ENCODE peak calls at places on chromosomes 2 and 18, in nine cellular contexts. C, A, T, I, N, W, L, S and V are unnamed samples.

GRCh38 chr18:35267161-35267651 is 22.8 kb downstream of the ZSCAN30 start:
- DNase-seq in C (no peak), A (peak; percentile 54), T (no peak), I (no peak), N (peak; percentile 4), W (peak; percentile 92), L (no peak), S (peak; percentile 89), V (no peak)

GRCh38 chr2:231613655-231614558 is 21.2 kb downstream of the TEX44 start:
- DNase-seq in C (peak; percentile 76), A (peak; percentile 90), T (peak; percentile 88), I (peak; percentile 79), N (peak; percentile 96), W (peak; percentile 93), L (peak; percentile 99), S (peak; percentile 95), V (peak; percentile 95)

GRCh38 chr2:20680744-20681143 is 13.8 kb downstream of the GDF7 start:
- DNase-seq in C (no peak), A (no peak), T (no peak), I (no peak), N (no peak), W (no peak), L (no peak), S (no peak), V (no peak)

GRCh38 chr2:136214284-136214683 is 96.3 kb upstream of the CXCR4 start:
- DNase-seq in C (no peak), A (no peak), T (no peak), I (no peak), N (no peak), W (no peak), L (no peak), S (no peak), V (peak; percentile 48)

GRCh38 chr18:57789105-57789504 is 14.0 kb downstream of the ATP8B1 start:
- DNase-seq in C (peak; percentile 75), A (peak; percentile 70), T (no peak), I (peak; percentile 93), N (no peak), W (no peak), L (no peak), S (no peak), V (no peak)

GRCh38 chr2:160871096-160871495 is 289.1 kb upstream of the TANK start:
- DNase-seq in C (no peak), A (no peak), T (no peak), I (no peak), N (no peak), W (no peak), L (no peak), S (no peak), V (no peak)

GRCh38 chr18:25360301-25360899 is 8.4 kb upstream of the ZNF521 start:
- DNase-seq in C (no peak), A (peak; percentile 19), T (peak; percentile 79), I (no peak), N (no peak), W (no peak), L (no peak), S (no peak), V (no peak)

GRCh38 chr2:136135924-136136906 is 18.3 kb upstream of the CXCR4 start:
- DNase-seq in C (no peak), A (no peak), T (peak; percentile 94), I (no peak), N (no peak), W (no peak), L (peak; percentile 93), S (no peak), V (no peak)

GRCh38 chr2:43127208-43127940 is 99.0 kb downstream of the ZFP36L2 start:
- DNase-seq in C (peak; percentile 33), A (peak; percentile 50), T (peak; percentile 80), I (peak; percentile 63), N (peak; percentile 47), W (peak; percentile 75), L (peak; percentile 82), S (peak; percentile 93), V (no peak)

GRCh38 chr18:7174359-7175107 is 56.4 kb upstream of the LRRC30 start:
- DNase-seq in C (no peak), A (peak; percentile 36), T (no peak), I (no peak), N (peak; percentile 39), W (peak; percentile 36), L (no peak), S (peak; percentile 28), V (peak; percentile 50)

GRCh38 chr18:57743008-57743407 is 60.1 kb downstream of the ATP8B1 start:
- DNase-seq in C (no peak), A (peak; percentile 93), T (no peak), I (peak; percentile 47), N (no peak), W (no peak), L (no peak), S (no peak), V (no peak)

GRCh38 chr2:120267348-120267747 is 14.7 kb downstream of the RALB start:
- DNase-seq in C (no peak), A (no peak), T (no peak), I (no peak), N (no peak), W (no peak), L (no peak), S (no peak), V (no peak)

GRCh38 chr18:58692420-58693185 is 21.3 kb downstream of the MALT1 start:
- DNase-seq in C (no peak), A (no peak), T (no peak), I (no peak), N (no peak), W (no peak), L (no peak), S (no peak), V (no peak)

GRCh38 chr2:20468549-20469500 is 22.0 kb downstream of the RHOB start:
- DNase-seq in C (no peak), A (no peak), T (no peak), I (no peak), N (no peak), W (no peak), L (no peak), S (no peak), V (no peak)

GRCh38 chr2:144358979-144359541 is 160.9 kb downstream of the ZEB2 start:
- DNase-seq in C (no peak), A (peak; percentile 80), T (peak; percentile 34), I (peak; percentile 53), N (no peak), W (no peak), L (no peak), S (no peak), V (no peak)

GRCh38 chr18:31101148-31102019 is 837 bp downstream of the DSC2 start:
- DNase-seq in C (no peak), A (no peak), T (no peak), I (peak; percentile 23), N (peak; percentile 85), W (peak; percentile 33), L (no peak), S (peak; percentile 82), V (peak; percentile 82)

GRCh38 chr2:144350151-144350802 is 169.6 kb downstream of the ZEB2 start:
- DNase-seq in C (no peak), A (peak; percentile 23), T (no peak), I (peak; percentile 75), N (peak; percentile 30), W (no peak), L (no peak), S (peak; percentile 75), V (no peak)

GRCh38 chr2:223549215-223549614 is 52.9 kb downstream of the SCG2 start:
- DNase-seq in C (peak; percentile 99), A (peak; percentile 89), T (no peak), I (peak; percentile 98), N (no peak), W (peak; percentile 48), L (no peak), S (no peak), V (peak; percentile 42)

GRCh38 chr2:51997571-51997970 is 965.6 kb upstream of the NRXN1 start:
- DNase-seq in C (peak; percentile 3), A (no peak), T (no peak), I (peak; percentile 29), N (no peak), W (no peak), L (peak; percentile 1), S (peak; percentile 10), V (no peak)

DNA sequence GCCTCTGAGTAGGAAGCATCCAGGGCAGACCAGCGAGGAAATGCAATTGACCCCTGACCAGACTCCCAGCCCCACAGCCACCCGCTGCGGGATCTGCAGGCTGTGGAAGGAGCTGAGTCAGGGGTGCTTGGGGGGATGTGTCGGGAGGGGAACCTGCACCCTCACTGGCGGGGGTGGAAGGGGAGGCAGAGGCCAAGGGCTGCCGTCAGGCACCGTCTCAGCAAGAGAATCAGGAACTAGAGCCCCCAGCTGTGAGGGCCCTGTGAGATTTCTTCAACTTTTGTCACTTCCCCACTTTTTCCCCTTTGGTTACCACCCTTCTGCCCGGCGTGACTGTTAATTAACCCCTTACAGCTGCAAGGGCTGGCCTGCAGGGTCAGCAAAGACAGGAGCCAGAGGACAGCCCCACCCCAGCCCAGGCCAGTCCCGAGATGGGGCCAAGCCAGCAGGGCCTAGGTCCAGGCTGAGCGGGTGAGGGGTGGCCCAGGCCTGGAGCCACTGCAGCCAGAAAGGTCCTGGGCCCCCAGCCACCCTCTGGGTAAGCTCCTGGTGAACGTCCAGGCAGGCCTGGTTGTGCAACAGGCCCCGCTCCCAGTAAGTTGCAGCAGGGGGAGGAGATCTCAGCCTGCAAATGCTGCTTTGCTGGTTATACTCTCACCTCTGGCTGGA is 147.0 kb upstream of the ID2 start:
- DNase-seq in C (no peak), A (peak; percentile 69), T (no peak), I (no peak), N (no peak), W (peak; percentile 74), L (peak; percentile 70), S (no peak), V (peak; percentile 73)
- TF ChIP-seq EZH2phosphoT487 in C (no peak), A (no peak), T (no peak), I (no peak), N (no peak), W (no peak), L (no peak), S (no peak), V (no peak)

GRCh38 chr18:51279367-51279984 is 82.0 kb upstream of the MEX3C start:
- DNase-seq in C (no peak), A (no peak), T (no peak), I (no peak), N (no peak), W (no peak), L (peak; percentile 8), S (no peak), V (peak; percentile 44)
- TF ChIP-seq EZH2phosphoT487 in C (no peak), A (no peak), T (no peak), I (no peak), N (no peak), W (no peak), L (no peak), S (no peak), V (no peak)

GRCh38 chr2:86807462-86808275 is 17.0 kb upstream of the CD8A start:
- DNase-seq in C (peak; percentile 75), A (peak; percentile 33), T (peak; percentile 73), I (peak; percentile 79), N (peak; percentile 73), W (peak; percentile 92), L (no peak), S (peak; percentile 82), V (peak; percentile 73)
- TF ChIP-seq EZH2phosphoT487 in C (no peak), A (no peak), T (no peak), I (no peak), N (no peak), W (no peak), L (no peak), S (no peak), V (no peak)

DNA sequence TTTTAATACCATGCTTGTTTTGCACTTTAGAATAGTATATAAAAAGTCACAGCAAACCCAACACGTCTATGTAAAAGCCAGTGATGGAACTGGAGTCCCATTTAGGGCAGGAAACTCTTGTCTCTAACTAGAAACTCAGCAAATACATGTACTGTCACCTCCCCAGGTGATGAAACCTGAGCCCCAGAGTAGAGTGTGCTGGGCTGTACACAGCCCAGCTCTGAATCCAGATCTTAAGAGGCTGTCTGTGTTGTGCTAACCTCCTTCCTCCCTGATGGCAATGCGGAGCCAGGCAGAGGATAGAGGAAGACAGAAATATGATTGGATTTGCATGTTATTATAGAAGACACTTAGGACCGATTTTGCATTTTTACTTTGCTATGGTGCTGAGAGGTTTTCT is 317.5 kb upstream of the TRIB2 start:
- DNase-seq in C (no peak), A (no peak), T (no peak), I (peak; percentile 14), N (no peak), W (no peak), L (no peak), S (no peak), V (no peak)
- TF ChIP-seq EZH2phosphoT487 in C (no peak), A (no peak), T (no peak), I (no peak), N (no peak), W (no peak), L (no peak), S (no peak), V (no peak)